ENCODE peak calls at places on chromosomes 4 and X, in nine cellular contexts. R is tibial nerve, G is left colon, C is endothelial cell, Q is NCI-H2029, D is AG04449, Y is AG09309, I is memory B cell, N is T-helper 2 cell. M is an unnamed sample.

GRCh38 chrX:35696760-35697234 is 101.3 kb upstream of the MAGEB16 start:
- DNase-seq in R (no peak), G (no peak), C (no peak), Q (no peak), D (no peak), Y (no peak), I (no peak), N (peak), M (no peak)

GRCh38 chr4:148445071-148445902 is 3.1 kb upstream of the NR3C2 start:
- DNase-seq in R (peak), G (peak), C (peak), Q (peak), D (no peak), Y (no peak), I (peak), N (peak), M (peak)

GRCh38 chrX:37796805-37797204 is 16.9 kb downstream of the CYBB start:
- DNase-seq in R (no peak), G (no peak), C (no peak), Q (no peak), D (no peak), Y (no peak), I (peak), N (no peak), M (peak)

GRCh38 chrX:123924181-123924580 is 37.3 kb upstream of the STAG2 start:
- DNase-seq in R (no peak), G (no peak), C (no peak), Q (no peak), D (no peak), Y (no peak), I (no peak), N (no peak), M (no peak)

GRCh38 chr4:32884198-32884597 is 2164.0 kb downstream of the PCDH7 start:
- DNase-seq in R (no peak), G (no peak), C (no peak), Q (no peak), D (no peak), Y (no peak), I (no peak), N (no peak), M (no peak)

GRCh38 chr4:146582864-146583263 is 55.8 kb upstream of the POU4F2 start:
- DNase-seq in R (no peak), G (no peak), C (peak), Q (no peak), D (no peak), Y (no peak), I (no peak), N (no peak), M (no peak)

GRCh38 chr4:56301181-56302076 is 85.9 kb downstream of the AASDH start:
- DNase-seq in R (peak), G (peak), C (peak), Q (peak), D (peak), Y (peak), I (peak), N (peak), M (peak)

GRCh38 chr4:150002561-150002960 is 75.7 kb upstream of the DCLK2 start:
- DNase-seq in R (no peak), G (no peak), C (no peak), Q (no peak), D (no peak), Y (no peak), I (no peak), N (no peak), M (no peak)

GRCh38 chrX:134171661-134172587 is 65.1 kb upstream of the CCDC160 start:
- DNase-seq in R (peak), G (no peak), C (peak), Q (peak), D (no peak), Y (no peak), I (no peak), N (peak), M (no peak)

GRCh38 chr4:14917305-14917647 is 85.0 kb upstream of the CPEB2 start:
- DNase-seq in R (no peak), G (no peak), C (no peak), Q (no peak), D (no peak), Y (no peak), I (no peak), N (no peak), M (no peak)

GRCh38 chr4:119733431-119733830 is 104.8 kb upstream of the PDE5A start:
- DNase-seq in R (no peak), G (no peak), C (no peak), Q (no peak), D (no peak), Y (no peak), I (no peak), N (no peak), M (no peak)

GRCh38 chr4:21763865-21764264 is 184.7 kb downstream of the KCNIP4 start:
- DNase-seq in R (no peak), G (no peak), C (no peak), Q (no peak), D (no peak), Y (no peak), I (no peak), N (no peak), M (no peak)

GRCh38 chrX:112644713-112645112 is 35.0 kb downstream of the LHFPL1 start:
- DNase-seq in R (no peak), G (no peak), C (no peak), Q (no peak), D (no peak), Y (no peak), I (no peak), N (no peak), M (no peak)

GRCh38 chr4:22988526-22988925 is 295.8 kb downstream of the GBA3 start:
- DNase-seq in R (no peak), G (no peak), C (no peak), Q (no peak), D (no peak), Y (no peak), I (no peak), N (no peak), M (no peak)

GRCh38 chrX:119512145-119512800 is 44.0 kb downstream of the SLC25A5 start:
- DNase-seq in R (no peak), G (peak), C (peak), Q (peak), D (no peak), Y (peak), I (no peak), N (peak), M (peak)